ENCODE peak calls at places on chromosomes 7 and 10, in nine cellular contexts. Z is germinal center; N is activated naive CD4-positive, alpha-beta T cell; W is stimulated activated CD8-positive, alpha-beta memory T cell treated with anti-CD3 and anti-CD28 coated beads, Interleukin-15, amount 100 ng/mL, for 24 hours; X is HFF-Myc; L is stimulated activated CD4-positive, alpha-beta T cell treated with anti-CD3 and anti-CD28 coated beads, Interleukin-1b, Interleukin-23, amount 100 ng/mL, for 24 hours; H is caudate nucleus; M is psoas muscle; A is GM04503. R is an unnamed sample.

GRCh38 chr10:4708123-4708759 is 117.8 kb upstream of the AKR1E2 start:
- DNase-seq in Z (peak), N (no peak), W (no peak), X (no peak), L (no peak), H (no peak), M (no peak), A (no peak), R (no peak)

GRCh38 chr10:24385776-24386175 is 176.8 kb downstream of the KIAA1217 start:
- DNase-seq in Z (no peak), N (no peak), W (no peak), X (no peak), L (no peak), H (no peak), M (no peak), A (no peak), R (no peak)

GRCh38 chr7:154289119-154289518 is 236.9 kb downstream of the DPP6 start:
- DNase-seq in Z (no peak), N (no peak), W (no peak), X (no peak), L (no peak), H (no peak), M (no peak), A (no peak), R (no peak)

GRCh38 chr7:24221500-24221899 is 62.5 kb upstream of the NPY start:
- DNase-seq in Z (no peak), N (no peak), W (no peak), X (no peak), L (no peak), H (no peak), M (no peak), A (no peak), R (no peak)

GRCh38 chr10:10294801-10295515 is 722.7 kb upstream of the CELF2 start:
- DNase-seq in Z (no peak), N (no peak), W (no peak), X (no peak), L (no peak), H (peak), M (no peak), A (no peak), R (no peak)

GRCh38 chr10:77421576-77421975 is 216.0 kb downstream of the KCNMA1 start:
- DNase-seq in Z (no peak), N (no peak), W (no peak), X (no peak), L (no peak), H (no peak), M (no peak), A (no peak), R (no peak)

GRCh38 chr7:107874097-107874496 is 16.9 kb upstream of the DLD start:
- DNase-seq in Z (no peak), N (no peak), W (no peak), X (no peak), L (no peak), H (no peak), M (no peak), A (no peak), R (no peak)

GRCh38 chr7:82548141-82548688 is 104.6 kb upstream of the CACNA2D1 start:
- DNase-seq in Z (no peak), N (no peak), W (no peak), X (no peak), L (no peak), H (no peak), M (no peak), A (no peak), R (no peak)

GRCh38 chr7:74138334-74138867 is 35.8 kb upstream of the EIF4H start:
- DNase-seq in Z (no peak), N (no peak), W (no peak), X (no peak), L (no peak), H (no peak), M (no peak), A (no peak), R (no peak)

GRCh38 chr10:46554166-46554781 is 2.2 kb downstream of the GPRIN2 start:
- DNase-seq in Z (no peak), N (no peak), W (no peak), X (no peak), L (no peak), H (no peak), M (no peak), A (no peak), R (no peak)

GRCh38 chr7:959271-959670 is 4.8 kb upstream of the ADAP1 start:
- DNase-seq in Z (no peak), N (no peak), W (no peak), X (no peak), L (no peak), H (no peak), M (no peak), A (no peak), R (no peak)

GRCh38 chr10:130337696-130338587 is 201.8 kb downstream of the GLRX3 start:
- DNase-seq in Z (no peak), N (no peak), W (no peak), X (no peak), L (no peak), H (no peak), M (no peak), A (no peak), R (no peak)

GRCh38 chr7:136086712-136087111 is 109.6 kb upstream of the MTPN start:
- DNase-seq in Z (peak), N (no peak), W (no peak), X (peak), L (no peak), H (peak), M (no peak), A (peak), R (peak)

GRCh38 chr10:131675104-131675503 is 225.7 kb upstream of the PPP2R2D start:
- DNase-seq in Z (no peak), N (no peak), W (no peak), X (no peak), L (no peak), H (no peak), M (no peak), A (no peak), R (no peak)

GRCh38 chr7:85041599-85042216 is 145.1 kb downstream of the SEMA3D start:
- DNase-seq in Z (peak), N (no peak), W (no peak), X (peak), L (no peak), H (no peak), M (peak), A (no peak), R (peak)

R was measured in M059J.